ENCODE peak calls at places on chromosomes 2 and 18, in eight cellular contexts. One of them, this sample, is unnamed. For H3K4me1, the result is how much of the 10 kb centered on the place peaks cover.

GRCh38 chr18:41938445-41938844 is 16.6 kb upstream of the PIK3C3 start:
- DNase-seq in thoracic aorta: no peak
- DNase-seq in heart right ventricle: no peak
- DNase-seq in esophagus squamous epithelium: no peak
- DNase-seq in lower lobe of right lung: no peak
- DNase-seq in CD8-positive, alpha-beta T cell: no peak
- DNase-seq in GM23338: peak
- DNase-seq in left lung: no peak
- DNase-seq in this sample: no peak

GRCh38 chr2:231576465-231576864 is 16.2 kb upstream of the TEX44 start:
- DNase-seq in lower lobe of right lung: peak
- DNase-seq in esophagus squamous epithelium: no peak
- DNase-seq in thoracic aorta: no peak
- DNase-seq in CD8-positive, alpha-beta T cell: no peak
- DNase-seq in heart right ventricle: no peak
- DNase-seq in left lung: no peak
- DNase-seq in GM23338: no peak
- DNase-seq in this sample: no peak

GRCh38 chr2:165238295-165238694 is 919 bp upstream of the SCN2A start:
- DNase-seq in esophagus squamous epithelium: no peak
- DNase-seq in thoracic aorta: no peak
- DNase-seq in heart right ventricle: no peak
- DNase-seq in CD8-positive, alpha-beta T cell: no peak
- DNase-seq in lower lobe of right lung: no peak
- DNase-seq in GM23338: peak
- DNase-seq in left lung: no peak
- DNase-seq in this sample: no peak

GRCh38 chr2:42964444-42965081 is 172.2 kb upstream of the HAAO start:
- DNase-seq in GM23338: no peak
- DNase-seq in esophagus squamous epithelium: no peak
- DNase-seq in CD8-positive, alpha-beta T cell: no peak
- DNase-seq in thoracic aorta: peak
- DNase-seq in left lung: no peak
- DNase-seq in heart right ventricle: peak
- DNase-seq in lower lobe of right lung: peak
- DNase-seq in this sample: no peak

GRCh38 chr2:234488913-234489451 is 7.9 kb downstream of the ARL4C start:
- DNase-seq in CD8-positive, alpha-beta T cell: peak
- DNase-seq in GM23338: no peak
- DNase-seq in esophagus squamous epithelium: no peak
- DNase-seq in lower lobe of right lung: no peak
- DNase-seq in left lung: no peak
- DNase-seq in thoracic aorta: no peak
- DNase-seq in heart right ventricle: no peak
- DNase-seq in this sample: peak

GRCh38 chr2:235165631-235166030 is 213.8 kb downstream of the SH3BP4 start:
- DNase-seq in heart right ventricle: no peak
- DNase-seq in thoracic aorta: no peak
- DNase-seq in GM23338: no peak
- DNase-seq in left lung: no peak
- DNase-seq in lower lobe of right lung: no peak
- DNase-seq in CD8-positive, alpha-beta T cell: no peak
- DNase-seq in esophagus squamous epithelium: no peak
- DNase-seq in this sample: no peak

GRCh38 chr18:77062518-77063003 is 70.0 kb downstream of the MBP start:
- DNase-seq in left lung: no peak
- DNase-seq in lower lobe of right lung: no peak
- DNase-seq in thoracic aorta: no peak
- DNase-seq in CD8-positive, alpha-beta T cell: peak
- DNase-seq in GM23338: no peak
- DNase-seq in heart right ventricle: no peak
- DNase-seq in esophagus squamous epithelium: no peak
- DNase-seq in this sample: peak

GRCh38 chr18:75252136-75252535 is 41.5 kb downstream of the TSHZ1 start:
- DNase-seq in heart right ventricle: no peak
- DNase-seq in esophagus squamous epithelium: no peak
- DNase-seq in CD8-positive, alpha-beta T cell: no peak
- DNase-seq in GM23338: no peak
- DNase-seq in lower lobe of right lung: no peak
- DNase-seq in thoracic aorta: no peak
- DNase-seq in left lung: no peak
- DNase-seq in this sample: no peak

GRCh38 chr18:21458322-21458721 is 142.2 kb downstream of the ESCO1 start:
- DNase-seq in thoracic aorta: no peak
- DNase-seq in heart right ventricle: peak
- DNase-seq in lower lobe of right lung: no peak
- DNase-seq in left lung: no peak
- DNase-seq in esophagus squamous epithelium: no peak
- DNase-seq in CD8-positive, alpha-beta T cell: no peak
- DNase-seq in GM23338: no peak
- DNase-seq in this sample: no peak

GRCh38 chr18:9683418-9684396 is 24.4 kb upstream of the RAB31 start:
- DNase-seq in GM23338: peak
- DNase-seq in heart right ventricle: peak
- DNase-seq in left lung: no peak
- DNase-seq in lower lobe of right lung: no peak
- DNase-seq in CD8-positive, alpha-beta T cell: no peak
- DNase-seq in thoracic aorta: no peak
- DNase-seq in esophagus squamous epithelium: no peak
- DNase-seq in this sample: no peak

GRCh38 chr18:43661570-43661969 is 384.3 kb upstream of the SYT4 start:
- DNase-seq in CD8-positive, alpha-beta T cell: no peak
- DNase-seq in thoracic aorta: no peak
- DNase-seq in left lung: no peak
- DNase-seq in lower lobe of right lung: no peak
- DNase-seq in heart right ventricle: no peak
- DNase-seq in GM23338: peak
- DNase-seq in esophagus squamous epithelium: no peak
- DNase-seq in this sample: no peak

GRCh38 chr2:200966770-200967169 is 3.3 kb upstream of the ORC2 start:
- DNase-seq in lower lobe of right lung: no peak
- DNase-seq in thoracic aorta: no peak
- DNase-seq in CD8-positive, alpha-beta T cell: no peak
- DNase-seq in GM23338: no peak
- DNase-seq in esophagus squamous epithelium: no peak
- DNase-seq in heart right ventricle: no peak
- DNase-seq in left lung: no peak
- DNase-seq in this sample: no peak

GRCh38 chr2:200968735-200969134 is 5.3 kb upstream of the ORC2 start:
- DNase-seq in left lung: no peak
- DNase-seq in thoracic aorta: no peak
- DNase-seq in heart right ventricle: no peak
- DNase-seq in lower lobe of right lung: no peak
- DNase-seq in CD8-positive, alpha-beta T cell: no peak
- DNase-seq in GM23338: no peak
- DNase-seq in esophagus squamous epithelium: no peak
- DNase-seq in this sample: no peak

GRCh38 chr2:200963129-200963917 is at the start of gene ORC2:
- DNase-seq in lower lobe of right lung: peak
- DNase-seq in heart right ventricle: peak
- DNase-seq in thoracic aorta: peak
- DNase-seq in esophagus squamous epithelium: peak
- DNase-seq in GM23338: peak
- DNase-seq in left lung: peak
- DNase-seq in CD8-positive, alpha-beta T cell: peak
- DNase-seq in this sample: peak

GRCh38 chr2:200964498-200964897 is 1.0 kb upstream of the ORC2 start:
- DNase-seq in left lung: no peak
- DNase-seq in GM23338: no peak
- DNase-seq in lower lobe of right lung: no peak
- DNase-seq in CD8-positive, alpha-beta T cell: no peak
- DNase-seq in heart right ventricle: no peak
- DNase-seq in thoracic aorta: no peak
- DNase-seq in esophagus squamous epithelium: no peak
- DNase-seq in this sample: no peak

DNA sequence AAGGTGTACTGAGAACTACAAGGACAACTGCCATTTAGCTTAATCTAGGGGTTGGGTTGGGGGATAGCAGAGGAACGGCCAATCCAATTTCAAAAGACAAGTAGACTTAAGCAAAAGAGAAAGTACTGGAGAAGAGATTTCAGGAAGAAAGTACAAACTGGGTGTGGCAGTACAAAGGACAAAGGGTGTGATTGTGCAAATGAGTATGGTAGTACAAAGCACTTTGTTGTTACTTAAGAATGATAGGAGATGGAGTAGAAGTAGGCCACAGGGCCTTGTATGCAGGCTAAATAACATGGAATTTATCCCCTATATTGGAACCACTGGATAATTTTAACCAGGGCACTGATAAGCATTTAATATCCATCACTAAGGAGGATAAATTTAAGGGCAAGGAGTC is 4.7 kb upstream of the ORC2 start:
- DNase-seq in left lung: no peak
- DNase-seq in esophagus squamous epithelium: no peak
- DNase-seq in heart right ventricle: no peak
- DNase-seq in thoracic aorta: no peak
- DNase-seq in GM23338: no peak
- DNase-seq in lower lobe of right lung: no peak
- DNase-seq in CD8-positive, alpha-beta T cell: no peak
- DNase-seq in this sample: no peak
- H3K4me1 ChIP-seq in left lung: under half
- H3K4me1 ChIP-seq in esophagus squamous epithelium: under half
- H3K4me1 ChIP-seq in heart right ventricle: under half
- H3K4me1 ChIP-seq in thoracic aorta: under half
- H3K4me1 ChIP-seq in GM23338: under half
- H3K4me1 ChIP-seq in lower lobe of right lung: under half
- H3K4me1 ChIP-seq in CD8-positive, alpha-beta T cell: under half
- H3K4me1 ChIP-seq in this sample: under half

GRCh38 chr18:3246636-3247242 is 862 bp upstream of the MYL12A start:
- DNase-seq in esophagus squamous epithelium: no peak
- DNase-seq in heart right ventricle: peak
- DNase-seq in GM23338: peak
- DNase-seq in thoracic aorta: no peak
- DNase-seq in CD8-positive, alpha-beta T cell: peak
- DNase-seq in lower lobe of right lung: peak
- DNase-seq in left lung: no peak
- DNase-seq in this sample: peak
- H3K4me1 ChIP-seq in esophagus squamous epithelium: under half
- H3K4me1 ChIP-seq in heart right ventricle: under half
- H3K4me1 ChIP-seq in GM23338: under half
- H3K4me1 ChIP-seq in thoracic aorta: under half
- H3K4me1 ChIP-seq in CD8-positive, alpha-beta T cell: under half
- H3K4me1 ChIP-seq in lower lobe of right lung: under half
- H3K4me1 ChIP-seq in left lung: under half
- H3K4me1 ChIP-seq in this sample: under half

DNA sequence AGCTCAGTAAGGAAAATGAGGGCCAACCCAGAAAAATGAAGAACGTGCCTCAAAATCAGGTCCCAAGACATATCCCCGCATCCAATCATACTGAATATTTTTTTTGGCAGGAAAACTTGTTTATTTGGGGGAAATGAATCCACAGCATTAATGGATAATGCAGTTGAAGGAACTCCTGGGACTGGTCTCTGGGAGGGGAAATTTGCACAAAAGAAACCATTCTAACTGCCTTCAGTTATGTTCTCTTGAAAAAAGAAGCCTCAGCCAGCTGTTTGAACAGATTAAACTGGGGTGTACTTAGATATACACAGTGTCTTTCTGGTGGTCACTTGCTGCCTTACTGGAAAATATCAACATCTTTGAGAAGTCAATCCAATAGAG is 61.3 kb downstream of the SPRED2 start:
- DNase-seq in CD8-positive, alpha-beta T cell: no peak
- DNase-seq in heart right ventricle: no peak
- DNase-seq in esophagus squamous epithelium: no peak
- DNase-seq in thoracic aorta: no peak
- DNase-seq in GM23338: no peak
- DNase-seq in left lung: no peak
- DNase-seq in lower lobe of right lung: no peak
- DNase-seq in this sample: no peak
- H3K4me1 ChIP-seq in CD8-positive, alpha-beta T cell: under half
- H3K4me1 ChIP-seq in heart right ventricle: under half
- H3K4me1 ChIP-seq in esophagus squamous epithelium: under half
- H3K4me1 ChIP-seq in thoracic aorta: under half
- H3K4me1 ChIP-seq in GM23338: under half
- H3K4me1 ChIP-seq in left lung: under half
- H3K4me1 ChIP-seq in lower lobe of right lung: half or more
- H3K4me1 ChIP-seq in this sample: under half

GRCh38 chr2:216083464-216084279 is 2.0 kb downstream of the TMEM169 start:
- DNase-seq in CD8-positive, alpha-beta T cell: no peak
- DNase-seq in thoracic aorta: no peak
- DNase-seq in left lung: no peak
- DNase-seq in lower lobe of right lung: no peak
- DNase-seq in GM23338: peak
- DNase-seq in heart right ventricle: no peak
- DNase-seq in esophagus squamous epithelium: no peak
- DNase-seq in this sample: no peak

GRCh38 chr2:216082388-216082733 is 642 bp downstream of the TMEM169 start:
- DNase-seq in CD8-positive, alpha-beta T cell: no peak
- DNase-seq in left lung: no peak
- DNase-seq in heart right ventricle: no peak
- DNase-seq in esophagus squamous epithelium: no peak
- DNase-seq in GM23338: no peak
- DNase-seq in thoracic aorta: no peak
- DNase-seq in lower lobe of right lung: no peak
- DNase-seq in this sample: no peak

GRCh38 chr2:216082805-216083204 is 1.1 kb downstream of the TMEM169 start:
- DNase-seq in thoracic aorta: no peak
- DNase-seq in esophagus squamous epithelium: no peak
- DNase-seq in lower lobe of right lung: peak
- DNase-seq in CD8-positive, alpha-beta T cell: no peak
- DNase-seq in left lung: peak
- DNase-seq in GM23338: peak
- DNase-seq in heart right ventricle: no peak
- DNase-seq in this sample: no peak

GRCh38 chr2:216081012-216081411 is 597 bp downstream of the PECR start:
- DNase-seq in thoracic aorta: no peak
- DNase-seq in GM23338: no peak
- DNase-seq in esophagus squamous epithelium: no peak
- DNase-seq in left lung: no peak
- DNase-seq in CD8-positive, alpha-beta T cell: no peak
- DNase-seq in lower lobe of right lung: no peak
- DNase-seq in heart right ventricle: no peak
- DNase-seq in this sample: no peak

DNA sequence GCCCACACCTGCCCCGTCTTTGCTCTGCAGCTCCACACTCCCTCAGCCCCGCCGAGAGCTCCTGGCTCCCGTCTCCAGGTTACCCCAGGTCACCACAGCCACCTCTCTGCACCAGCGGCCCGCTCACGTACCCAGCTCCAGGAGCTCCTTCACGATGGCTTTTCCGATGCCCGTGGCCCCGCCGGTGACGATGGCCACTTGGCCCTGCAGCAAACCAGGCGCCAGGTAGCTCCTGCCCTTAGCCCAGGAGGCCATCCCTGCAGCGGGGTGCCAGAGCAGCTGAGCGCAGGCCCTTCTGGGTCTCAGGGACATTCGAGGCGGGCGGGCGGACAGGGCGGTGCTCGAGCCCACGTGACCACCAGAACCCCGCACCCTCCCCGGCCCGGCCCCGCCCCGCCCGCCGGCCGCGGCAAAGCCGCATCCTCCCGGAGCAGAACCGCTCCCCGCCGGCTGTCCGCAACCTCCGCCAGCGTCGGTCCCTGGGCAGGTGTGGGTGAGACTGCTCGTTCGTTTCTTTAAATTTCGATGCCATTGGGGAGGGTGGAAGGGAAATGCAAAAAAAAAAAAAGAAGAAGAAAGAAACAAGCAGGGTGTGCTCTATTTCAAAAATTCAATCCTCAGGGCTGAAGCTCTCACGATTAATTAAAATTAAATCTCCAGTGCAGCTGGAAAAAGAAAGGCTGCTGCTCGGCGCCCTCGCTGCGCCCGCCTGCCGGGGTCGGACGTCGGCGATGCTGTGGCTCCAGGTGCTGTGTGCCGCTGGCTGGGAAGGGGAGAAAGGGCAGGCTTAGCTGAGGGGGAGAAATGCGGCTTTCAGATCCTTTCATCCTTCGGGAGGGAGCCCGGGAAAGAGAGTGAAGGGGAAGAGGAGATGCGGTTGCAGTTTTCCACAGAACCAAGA is at the start of the genes PECR and TMEM169:
- DNase-seq in thoracic aorta: peak
- DNase-seq in heart right ventricle: peak
- DNase-seq in CD8-positive, alpha-beta T cell: peak
- DNase-seq in lower lobe of right lung: peak
- DNase-seq in left lung: peak
- DNase-seq in esophagus squamous epithelium: peak
- DNase-seq in GM23338: peak
- DNase-seq in this sample: peak
- H3K4me1 ChIP-seq in thoracic aorta: under half
- H3K4me1 ChIP-seq in heart right ventricle: under half
- H3K4me1 ChIP-seq in CD8-positive, alpha-beta T cell: half or more
- H3K4me1 ChIP-seq in lower lobe of right lung: under half
- H3K4me1 ChIP-seq in left lung: under half
- H3K4me1 ChIP-seq in esophagus squamous epithelium: under half
- H3K4me1 ChIP-seq in GM23338: under half
- H3K4me1 ChIP-seq in this sample: under half

This sample was measured in effector memory CD4-positive, alpha-beta T cell.